ENCODE peak calls at places on chromosomes 6 and 20, in ten cellular contexts. Q is stimulated activated naive CD8-positive, alpha-beta T cell treated with anti-CD3 and anti-CD28 coated beads, Interleukin-15, Interleukin-2, amounts not matched to agents 100 U/mL and 50 U/mL, for 24 hours; S is left cardiac atrium; C is neural progenitor cell; I is pancreas; U is globus pallidus; X is islet precursor cell; P is CD8-positive, alpha-beta T cell; Y is NCI-H2029; Z is stimulated activated CD8-positive, alpha-beta memory T cell treated with anti-CD3 and anti-CD28 coated beads, Interleukin-15, amount 100 ng/mL, for 4 hours. B is an unnamed sample.

GRCh38 chr6:2839982-2840793 is 1.5 kb downstream of the SERPINB1 start:
- DNase-seq in I (no peak), Z (no peak), P (no peak), Y (no peak), Q (no peak), C (no peak), U (no peak), X (no peak), S (no peak), B (no peak)

GRCh38 chr20:60808003-60808402 is 444.1 kb upstream of the CDH4 start:
- DNase-seq in U (no peak), I (no peak), Z (no peak), S (no peak), X (no peak), Q (no peak), C (no peak), Y (no peak), P (no peak), B (peak; percentile 21)

GRCh38 chr6:69349776-69350175 is 447.0 kb downstream of the LMBRD1 start:
- DNase-seq in I (no peak), U (peak; percentile 78), P (no peak), C (no peak), Z (no peak), X (no peak), Y (no peak), S (peak; percentile 43), Q (no peak), B (no peak)

GRCh38 chr6:4383910-4384637 is 248.7 kb upstream of the ECI2 start:
- DNase-seq in P (no peak), Q (no peak), S (no peak), Z (no peak), X (peak; percentile 90), Y (no peak), U (no peak), I (no peak), C (peak; percentile 62), B (no peak)

GRCh38 chr20:3798908-3799248 is 2.8 kb downstream of the CDC25B start:
- DNase-seq in I (no peak), X (no peak), C (no peak), P (no peak), S (no peak), U (no peak), Y (no peak), Z (no peak), Q (no peak), B (no peak)

GRCh38 chr20:62795023-62795761 is 1.1 kb upstream of the MRGBP start:
- DNase-seq in S (no peak), U (no peak), C (peak; percentile 68), P (peak; percentile 44), I (peak; percentile 77), X (peak; percentile 86), Q (peak; percentile 82), Z (peak; percentile 55), Y (peak; percentile 52), B (peak; percentile 94)

GRCh38 chr20:58567437-58567836 is 52.2 kb upstream of the APCDD1L start:
- DNase-seq in U (no peak), X (no peak), I (no peak), S (no peak), Y (no peak), P (no peak), C (no peak), Z (no peak), Q (no peak), B (no peak)

GRCh38 chr6:35370799-35371493 is 28.6 kb downstream of the PPARD start:
- DNase-seq in X (no peak), Y (no peak), U (peak; percentile 63), Q (no peak), P (no peak), I (no peak), S (peak; percentile 27), C (no peak), Z (no peak), B (no peak)

GRCh38 chr6:14399635-14400034 is 282.1 kb downstream of the CD83 start:
- DNase-seq in U (no peak), S (no peak), Q (no peak), Z (no peak), X (no peak), P (no peak), Y (no peak), C (no peak), I (no peak), B (no peak)

GRCh38 chr20:16530201-16530681 is 43.0 kb downstream of the KIF16B start:
- DNase-seq in S (no peak), X (no peak), U (no peak), Q (no peak), I (no peak), Y (no peak), C (no peak), P (no peak), Z (no peak), B (no peak)

GRCh38 chr6:169269180-169270076 is 15.8 kb upstream of the THBS2 start:
- DNase-seq in Z (no peak), Q (no peak), C (no peak), S (peak; percentile 48), P (no peak), X (peak; percentile 31), Y (no peak), U (no peak), I (no peak), B (no peak)

GRCh38 chr20:45067558-45067957 is 33.4 kb downstream of the KCNS1 start:
- DNase-seq in S (no peak), C (no peak), Q (no peak), P (no peak), X (no peak), Z (no peak), I (no peak), U (no peak), Y (no peak), B (no peak)

GRCh38 chr20:348972-349841 is 2.3 kb downstream of the NRSN2 start:
- DNase-seq in C (no peak), S (no peak), X (no peak), I (no peak), Y (peak; percentile 21), P (no peak), Z (no peak), Q (no peak), U (no peak), B (no peak)

GRCh38 chr6:45626087-45626891 is 248.6 kb upstream of the SUPT3H start:
- DNase-seq in Q (peak; percentile 32), C (peak; percentile 16), Y (no peak), I (no peak), P (no peak), Z (no peak), U (no peak), S (no peak), X (peak; percentile 64), B (no peak)

GRCh38 chr20:22974354-22974753 is 60.8 kb upstream of the SSTR4 start:
- DNase-seq in I (no peak), Q (no peak), Z (no peak), U (no peak), S (no peak), C (peak; percentile 37), Y (no peak), P (no peak), X (no peak), B (peak; percentile 13)

GRCh38 chr6:20487669-20488375 is 46.4 kb upstream of the CDKAL1 start:
- DNase-seq in Z (no peak), S (no peak), Y (no peak), X (no peak), I (no peak), C (no peak), U (no peak), Q (no peak), P (no peak), B (no peak)

GRCh38 chr20:57586370-57586793 is 25.5 kb downstream of the PCK1 start:
- DNase-seq in Q (no peak), U (no peak), S (no peak), X (no peak), P (no peak), C (peak; percentile 18), Y (no peak), I (no peak), Z (no peak), B (no peak)

GRCh38 chr6:42514746-42515145 is 49.1 kb upstream of the UBR2 start:
- DNase-seq in X (no peak), P (no peak), C (no peak), Y (no peak), U (peak; percentile 15), I (no peak), S (no peak), Z (no peak), Q (no peak), B (no peak)

GRCh38 chr6:27281569-27281968 is 30.5 kb downstream of the POM121L2 start:
- DNase-seq in I (no peak), C (no peak), S (no peak), Y (no peak), Z (no peak), X (no peak), Q (no peak), P (no peak), U (no peak), B (no peak)

GRCh38 chr6:137099689-137100398 is 55.1 kb upstream of the IL20RA start:
- DNase-seq in S (no peak), Q (no peak), I (no peak), U (no peak), X (no peak), C (no peak), Y (no peak), Z (no peak), P (no peak), B (no peak)

GRCh38 chr20:6140947-6141346 is 18.1 kb upstream of the FERMT1 start:
- DNase-seq in S (no peak), Y (no peak), U (no peak), I (no peak), Q (peak; percentile 9), X (no peak), Z (no peak), P (no peak), C (peak; percentile 14), B (peak; percentile 62)

GRCh38 chr20:4038047-4038459 is 22.7 kb upstream of the RNF24 start:
- DNase-seq in Z (peak; percentile 35), S (peak; percentile 65), Q (peak; percentile 73), I (no peak), P (peak; percentile 62), X (peak; percentile 98), C (peak; percentile 46), U (peak; percentile 48), Y (peak; percentile 86), B (no peak)

GRCh38 chr6:15977050-15977449 is 151.8 kb upstream of the MYLIP start:
- DNase-seq in X (no peak), I (no peak), Q (no peak), S (no peak), U (no peak), Z (no peak), C (no peak), Y (no peak), P (no peak), B (no peak)

GRCh38 chr6:140388141-140388802 is 1013.8 kb upstream of the CITED2 start:
- DNase-seq in Z (no peak), C (no peak), U (no peak), Y (no peak), I (no peak), Q (no peak), S (no peak), P (no peak), X (no peak), B (no peak)

GRCh38 chr6:127939442-127940066 is 38.7 kb upstream of the THEMIS start:
- DNase-seq in Y (no peak), S (no peak), Z (no peak), Q (no peak), I (no peak), P (no peak), U (no peak), X (no peak), C (no peak), B (no peak)

GRCh38 chr20:60572991-60573390 is 614.8 kb downstream of the CDH26 start:
- DNase-seq in X (no peak), S (no peak), U (peak; percentile 19), Z (no peak), I (no peak), Q (no peak), C (no peak), Y (no peak), P (no peak), B (no peak)

GRCh38 chr6:55578537-55579363 is at the start of gene HMGCLL1:
- DNase-seq in X (peak; percentile 80), S (peak; percentile 45), Y (no peak), Q (no peak), I (peak; percentile 81), U (peak; percentile 28), Z (no peak), C (peak; percentile 90), P (no peak), B (peak; percentile 34)

GRCh38 chr6:166707045-166707444 is 80.0 kb upstream of the RPS6KA2 start:
- DNase-seq in X (peak; percentile 85), I (peak; percentile 86), S (peak; percentile 62), P (no peak), U (peak; percentile 65), Z (no peak), Y (peak; percentile 34), C (peak; percentile 77), Q (peak; percentile 35), B (no peak)

B was measured in Caco-2.